ENCODE peak calls at places on chromosomes 13 and 19, in five cellular contexts. C, J, X, L and V are unnamed samples.

GRCh38 chr13:113881614-113882265 is 17.9 kb upstream of the GAS6 start:
- DNase-seq in C (no peak), J (no peak), X (no peak), L (no peak), V (no peak)

GRCh38 chr13:48890386-48890785 is 85.3 kb upstream of the FNDC3A start:
- DNase-seq in C (no peak), J (no peak), X (no peak), L (no peak), V (no peak)

GRCh38 chr19:23440791-23441190 is 45.5 kb upstream of the ZNF91 start:
- DNase-seq in C (peak), J (no peak), X (no peak), L (peak), V (no peak)

GRCh38 chr19:30088567-30088966 is 146.5 kb downstream of the URI1 start:
- DNase-seq in C (no peak), J (no peak), X (no peak), L (no peak), V (no peak)

GRCh38 chr13:46903748-46904147 is 6.9 kb upstream of the HTR2A start:
- DNase-seq in C (no peak), J (no peak), X (no peak), L (no peak), V (no peak)

GRCh38 chr13:53045110-53045509 is 16.5 kb downstream of the OLFM4 start:
- DNase-seq in C (no peak), J (no peak), X (no peak), L (no peak), V (peak)

GRCh38 chr13:32153056-32153455 is 121.5 kb downstream of the FRY start:
- DNase-seq in C (no peak), J (no peak), X (no peak), L (peak), V (no peak)

GRCh38 chr13:77492982-77493381 is 42.5 kb upstream of the SCEL start:
- DNase-seq in C (no peak), J (no peak), X (no peak), L (peak), V (no peak)

GRCh38 chr19:52992109-52993004 is 21.4 kb upstream of the ERVV-1 start:
- DNase-seq in C (peak), J (no peak), X (peak), L (no peak), V (peak)

GRCh38 chr13:80001510-80001842 is 339.4 kb downstream of the SPRY2 start:
- DNase-seq in C (no peak), J (no peak), X (no peak), L (no peak), V (no peak)

GRCh38 chr13:73060251-73061160 is 1.7 kb downstream of the KLF5 start:
- DNase-seq in C (no peak), J (no peak), X (no peak), L (no peak), V (no peak)

GRCh38 chr13:23822252-23822824 is 66.9 kb downstream of the MIPEP start:
- DNase-seq in C (no peak), J (no peak), X (no peak), L (no peak), V (no peak)

GRCh38 chr19:57671124-57671895 is 2.6 kb downstream of the ZSCAN4 start:
- DNase-seq in C (no peak), J (no peak), X (no peak), L (no peak), V (no peak)

GRCh38 chr13:28464861-28465260 is 30.1 kb downstream of the FLT1 start:
- DNase-seq in C (no peak), J (no peak), X (no peak), L (no peak), V (no peak)

GRCh38 chr13:70723732-70724131 is 615.5 kb upstream of the KLHL1 start:
- DNase-seq in C (no peak), J (no peak), X (no peak), L (peak), V (no peak)

GRCh38 chr13:37481005-37481857 is 117.3 kb downstream of the POSTN start:
- DNase-seq in C (no peak), J (no peak), X (no peak), L (no peak), V (no peak)

GRCh38 chr13:35771898-35772297 is 295.4 kb upstream of the MAB21L1 start:
- DNase-seq in C (peak), J (no peak), X (no peak), L (no peak), V (no peak)

GRCh38 chr13:29849071-29849541 is 1.3 kb downstream of the UBL3 start:
- DNase-seq in C (peak), J (no peak), X (no peak), L (peak), V (no peak)

GRCh38 chr13:77896536-77896935 is 22.1 kb downstream of the EDNRB start:
- DNase-seq in C (no peak), J (no peak), X (no peak), L (no peak), V (peak)

GRCh38 chr19:37362733-37363132 is 8.2 kb upstream of the ZNF527 start:
- DNase-seq in C (peak), J (no peak), X (no peak), L (peak), V (no peak)

GRCh38 chr19:2612619-2613249 is 89.8 kb downstream of the GNG7 start:
- DNase-seq in C (peak), J (no peak), X (peak), L (no peak), V (peak)

GRCh38 chr19:29623726-29624488 is 17.8 kb downstream of the POP4 start:
- DNase-seq in C (no peak), J (no peak), X (no peak), L (no peak), V (no peak)

GRCh38 chr13:40102854-40103253 is 447.4 kb downstream of the COG6 start:
- DNase-seq in C (no peak), J (no peak), X (no peak), L (peak), V (no peak)

GRCh38 chr19:19679176-19680073 is 10.8 kb downstream of the ZNF101 start:
- DNase-seq in C (no peak), J (no peak), X (no peak), L (no peak), V (no peak)

GRCh38 chr19:33147538-33147937 is 15.6 kb downstream of the WDR88 start:
- DNase-seq in C (no peak), J (no peak), X (no peak), L (no peak), V (no peak)

GRCh38 chr13:94243551-94243950 is 235.9 kb downstream of the DCT start:
- DNase-seq in C (no peak), J (no peak), X (no peak), L (no peak), V (no peak)

GRCh38 chr19:19420570-19421301 is 15.3 kb downstream of the GATAD2A start:
- DNase-seq in C (no peak), J (no peak), X (no peak), L (no peak), V (no peak)

GRCh38 chr13:52461265-52461664 is 6.0 kb downstream of the CKAP2 start:
- DNase-seq in C (no peak), J (no peak), X (no peak), L (no peak), V (no peak)

GRCh38 chr13:95627590-95627989 is 16.9 kb downstream of the DZIP1 start:
- DNase-seq in C (no peak), J (no peak), X (no peak), L (no peak), V (no peak)

GRCh38 chr19:7355871-7356270 is 7.1 kb downstream of the ARHGEF18 start:
- DNase-seq in C (no peak), J (no peak), X (no peak), L (no peak), V (no peak)

GRCh38 chr13:36363464-36363863 is 17.3 kb upstream of the SPART start:
- DNase-seq in C (no peak), J (no peak), X (no peak), L (no peak), V (no peak)

GRCh38 chr19:38385804-38386257 is 2.0 kb downstream of the GGN start:
- DNase-seq in C (peak), J (no peak), X (no peak), L (no peak), V (no peak)

DNA sequence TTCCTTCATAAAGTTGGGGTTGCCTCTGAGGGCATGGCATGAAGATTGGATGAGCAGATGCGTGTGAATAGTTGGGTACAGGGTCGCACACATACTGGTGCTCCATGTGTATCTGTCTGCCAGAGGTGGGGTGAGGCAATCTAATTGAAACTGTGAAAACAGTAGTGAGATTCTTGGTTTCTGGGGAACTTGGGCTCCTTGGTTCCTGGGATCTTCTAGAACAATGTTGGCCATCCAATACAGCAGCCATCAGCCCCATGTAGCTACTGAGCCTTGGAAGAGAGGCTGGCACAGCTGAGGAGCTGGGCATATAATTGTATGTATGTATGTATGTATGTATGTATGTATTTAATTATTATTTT is 616 bp downstream of the FCHO1 start:
- DNase-seq in C (no peak), J (no peak), X (no peak), L (no peak), V (no peak)
- TF ChIP-seq CTCF in C (no peak), J (no peak), X (no peak), L (no peak), V (no peak)

DNA sequence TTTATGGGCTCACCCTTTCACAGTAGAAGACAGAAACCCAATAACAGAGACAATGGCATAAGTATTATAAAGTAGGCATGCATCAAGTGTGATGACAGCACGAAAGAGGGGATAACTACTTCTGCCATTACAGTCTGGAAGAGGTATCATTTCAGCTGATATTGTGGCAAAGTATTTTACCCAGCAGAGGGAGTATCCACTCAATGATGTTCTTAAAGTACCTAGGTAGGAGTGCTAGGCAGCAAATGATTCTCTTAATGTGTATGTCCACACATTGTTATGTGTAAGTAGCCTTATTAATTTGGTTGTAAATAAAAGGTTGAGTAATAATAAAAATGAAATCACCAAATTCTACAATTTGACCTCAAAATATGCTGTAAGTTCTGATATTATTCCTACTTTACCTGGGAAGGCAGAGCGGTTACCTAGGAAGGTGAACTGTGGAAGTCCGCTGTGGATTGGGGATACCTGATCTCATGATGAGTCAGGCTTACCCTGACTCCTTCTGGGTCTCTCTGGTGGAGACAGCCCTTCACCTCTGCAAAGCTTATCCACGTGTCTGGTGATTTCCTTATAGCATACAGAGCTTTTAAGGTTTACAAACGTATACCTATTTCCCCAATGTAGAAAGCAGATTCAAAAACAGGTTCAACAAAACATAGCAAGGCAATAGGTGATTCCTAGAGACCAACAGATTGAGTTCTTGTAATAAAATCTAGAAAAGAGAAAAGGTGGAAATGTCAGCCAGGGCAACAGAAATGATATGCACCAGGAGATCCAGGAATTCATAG is 4.0 kb upstream of the UBAC2 start:
- DNase-seq in C (no peak), J (no peak), X (no peak), L (no peak), V (no peak)
- TF ChIP-seq CTCF in C (peak), J (peak), X (no peak), L (no peak), V (no peak)

DNA sequence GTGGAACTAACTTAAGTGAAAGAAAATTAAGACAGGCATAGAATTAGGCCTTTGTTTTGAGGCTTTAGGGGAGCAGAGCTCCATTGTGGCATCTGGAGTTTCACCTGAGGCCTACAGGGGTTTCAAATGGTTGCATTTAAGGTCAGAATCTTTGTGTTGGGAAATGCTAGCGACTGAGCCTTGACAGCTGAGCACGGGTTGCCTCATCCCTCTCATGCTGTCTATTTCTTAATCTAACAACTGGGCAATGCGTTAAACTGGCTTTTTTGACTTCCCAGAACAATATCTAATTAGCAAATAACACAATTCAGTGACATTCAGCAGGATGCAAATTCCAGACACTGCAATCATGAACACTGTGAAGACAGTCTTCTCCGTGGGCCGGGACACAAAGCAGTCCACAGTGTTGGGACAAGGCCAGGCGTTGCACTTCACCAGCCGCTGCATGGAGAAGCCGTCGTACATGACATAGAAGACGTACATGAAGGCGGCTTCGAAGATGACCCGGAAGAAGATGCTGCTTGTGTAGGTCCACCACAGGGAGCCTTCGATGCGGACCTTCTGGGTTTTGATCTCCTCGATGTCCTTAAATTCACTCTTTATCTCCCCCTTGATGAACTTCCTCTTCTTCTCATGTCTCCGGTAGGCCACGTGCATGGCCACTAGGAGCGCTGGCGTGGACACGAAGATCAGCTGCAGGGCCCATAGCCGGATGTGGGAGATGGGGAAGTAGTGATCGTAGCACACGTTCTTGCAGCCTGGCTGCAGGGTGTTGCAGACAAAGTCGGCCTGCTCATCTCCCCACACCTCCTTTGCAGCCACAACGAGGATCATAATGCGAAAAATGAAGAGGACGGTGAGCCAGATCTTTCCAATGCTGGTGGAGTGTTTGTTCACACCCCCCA is 3.8 kb downstream of the GJB2 start:
- DNase-seq in C (peak), J (no peak), X (no peak), L (peak), V (no peak)
- TF ChIP-seq CTCF in C (peak), J (peak), X (no peak), L (no peak), V (no peak)

DNA sequence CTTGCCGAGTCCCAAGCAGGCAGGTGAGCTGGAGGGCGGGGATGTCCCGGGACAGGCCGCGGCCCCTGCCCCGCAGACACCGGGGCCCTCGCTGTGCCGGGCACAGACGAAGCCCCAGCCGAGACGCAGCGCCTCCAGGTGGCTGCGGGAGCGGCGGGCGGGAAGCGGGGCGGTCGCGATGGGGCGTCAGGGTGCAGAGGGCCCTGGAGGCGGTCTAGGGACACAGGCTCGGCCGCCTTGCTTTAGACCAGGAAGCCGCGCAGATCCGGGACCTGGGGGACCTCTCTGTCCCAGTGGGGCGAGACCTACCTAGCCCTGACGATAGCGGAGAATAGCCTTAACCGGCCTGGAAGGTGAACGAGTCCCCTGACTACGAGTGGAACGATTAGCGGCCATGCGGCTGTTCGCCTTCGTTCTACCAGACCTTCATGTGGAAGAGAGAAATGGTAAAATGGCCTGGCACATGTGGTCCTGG is 4.2 kb upstream of the ZNF564 start:
- DNase-seq in C (peak), J (no peak), X (no peak), L (no peak), V (no peak)
- TF ChIP-seq CTCF in C (peak), J (no peak), X (peak), L (no peak), V (no peak)

DNA sequence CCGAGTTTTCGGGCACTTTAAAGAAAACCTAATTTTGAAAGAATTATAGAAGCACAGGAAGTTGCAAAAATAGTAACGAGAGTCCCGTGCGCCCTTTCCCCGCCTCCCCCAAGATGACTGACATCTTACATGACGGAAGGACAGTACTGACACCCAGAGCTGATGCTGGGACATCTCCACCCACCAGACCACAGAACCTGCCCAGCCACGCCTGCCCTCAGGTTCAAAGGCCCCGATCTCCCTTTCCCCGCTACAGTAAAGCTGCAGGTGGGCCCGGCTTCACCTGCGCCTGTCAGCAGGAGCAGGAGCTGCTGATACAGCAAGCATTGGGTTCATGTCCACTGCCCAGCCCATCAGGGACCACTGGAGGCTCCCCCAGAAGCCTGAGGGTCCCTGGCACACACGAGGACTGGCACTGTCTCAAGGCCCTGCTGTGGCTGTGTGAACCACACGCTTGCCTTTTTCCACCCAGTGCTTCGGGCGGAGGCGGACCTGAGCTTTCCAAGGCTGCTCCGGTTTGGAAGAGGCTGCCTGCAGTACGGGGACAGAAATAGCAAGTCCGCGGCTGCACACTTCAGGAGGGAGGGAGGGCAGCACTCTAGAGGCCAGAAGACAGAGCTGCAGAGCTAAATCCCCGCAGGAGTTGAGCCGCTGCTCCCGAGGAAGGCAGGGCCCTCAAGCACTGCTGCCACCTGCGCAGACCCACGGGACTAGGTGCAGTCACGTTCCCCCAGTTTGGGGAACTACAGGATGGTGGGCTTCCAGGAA is 8.7 kb downstream of the MAP2K2 start:
- DNase-seq in C (no peak), J (no peak), X (peak), L (no peak), V (no peak)
- TF ChIP-seq CTCF in C (no peak), J (no peak), X (peak), L (no peak), V (no peak)